ENCODE peak calls at places on chromosomes 13 and 19, in six cellular contexts. M is mesenteric fat pad; R is psoas muscle; Z is stimulated activated CD4-positive, alpha-beta T cell treated with anti-CD3 and anti-CD28 coated beads, Interleukin-4, amount 100 ng/mL, for 24 hours; Y is amniotic stem cell; I is T-helper 22 cell. N is an unnamed sample.

GRCh38 chr19:8224394-8225145 is 15.4 kb downstream of the CERS4 start:
- DNase-seq in M (no peak), R (peak; percentile 80), Y (no peak), I (no peak), Z (no peak), N (no peak)

GRCh38 chr13:45016792-45017425 is 27.6 kb downstream of the GPALPP1 start:
- DNase-seq in R (no peak), Y (no peak), Z (no peak), M (no peak), I (no peak), N (no peak)

GRCh38 chr13:111909971-111910671 is 156.8 kb upstream of the SOX1 start:
- DNase-seq in R (no peak), M (peak; percentile 75), Z (no peak), I (no peak), Y (no peak), N (no peak)

GRCh38 chr13:104357174-104357573 is 1291.0 kb upstream of the SLC10A2 start:
- DNase-seq in Z (no peak), R (no peak), Y (no peak), M (no peak), I (no peak), N (peak; percentile 10)

GRCh38 chr13:28889317-28889716 is 69.2 kb downstream of the MTUS2 start:
- DNase-seq in Z (no peak), R (no peak), I (no peak), M (no peak), Y (no peak), N (no peak)

GRCh38 chr19:56725829-56726424 is 54.4 kb upstream of the ZNF835 start:
- DNase-seq in Z (no peak), M (no peak), Y (no peak), I (no peak), R (no peak), N (peak; percentile 23)

GRCh38 chr13:59038824-59039223 is 1124.9 kb downstream of the DIAPH3 start:
- DNase-seq in Z (no peak), I (no peak), M (no peak), Y (no peak), R (no peak), N (no peak)

GRCh38 chr19:4229179-4229931 is at the start of gene EBI3:
- DNase-seq in Y (no peak), Z (peak; percentile 61), R (no peak), I (no peak), M (no peak), N (no peak)

GRCh38 chr19:18460313-18460712 is 22.4 kb upstream of the ISYNA1 start:
- DNase-seq in Y (no peak), M (peak; percentile 94), Z (no peak), I (no peak), R (peak; percentile 89), N (no peak)

GRCh38 chr13:89955773-89956172 is 1391.7 kb upstream of the MIR17HG start:
- DNase-seq in Y (no peak), M (no peak), R (no peak), I (no peak), Z (no peak), N (no peak)

GRCh38 chr19:46766569-46767317 is 20.5 kb upstream of the STRN4 start:
- DNase-seq in Y (no peak), M (no peak), R (no peak), I (peak; percentile 32), Z (peak; percentile 73), N (peak; percentile 74)

GRCh38 chr13:39590466-39591036 is 12.4 kb downstream of the LHFPL6 start:
- DNase-seq in I (no peak), R (no peak), M (no peak), Y (no peak), Z (no peak), N (no peak)

GRCh38 chr13:102203718-102204117 is 198.1 kb downstream of the FGF14 start:
- DNase-seq in Z (no peak), I (no peak), M (no peak), R (no peak), Y (no peak), N (peak; percentile 37)

GRCh38 chr19:55340784-55341147 is 1.1 kb downstream of the KMT5C start:
- DNase-seq in Z (no peak), I (no peak), R (no peak), M (no peak), Y (no peak), N (peak; percentile 72)

GRCh38 chr19:27738569-27739193 is 1474.3 kb downstream of the UQCRFS1 start:
- DNase-seq in Z (no peak), Y (no peak), R (no peak), I (no peak), M (peak; percentile 55), N (no peak)

GRCh38 chr19:45331411-45331810 is 8.7 kb upstream of the CKM start:
- DNase-seq in R (no peak), M (no peak), Z (no peak), Y (no peak), I (no peak), N (no peak)

GRCh38 chr13:74221752-74222151 is 87.5 kb upstream of the KLF12 start:
- DNase-seq in M (no peak), Z (no peak), R (no peak), I (no peak), Y (no peak), N (no peak)

GRCh38 chr19:2032296-2032941 is 16.9 kb upstream of the BTBD2 start:
- DNase-seq in M (peak; percentile 98), R (peak; percentile 99), Y (peak; percentile 72), I (no peak), Z (peak; percentile 37), N (peak; percentile 91)

GRCh38 chr13:20118268-20119140 is 42.3 kb downstream of the GJA3 start:
- DNase-seq in M (no peak), R (peak; percentile 64), I (peak; percentile 35), Y (no peak), Z (peak; percentile 7), N (peak; percentile 71)

GRCh38 chr19:16660763-16661479 is at the start of gene TMEM38A:
- DNase-seq in Z (peak; percentile 30), M (no peak), R (peak; percentile 86), Y (no peak), I (peak; percentile 31), N (peak; percentile 84)

GRCh38 chr13:74452176-74452575 is 318.0 kb upstream of the KLF12 start:
- DNase-seq in M (no peak), R (no peak), Z (no peak), I (no peak), Y (no peak), N (no peak)

GRCh38 chr13:77406644-77407440 is 79.9 kb upstream of the MYCBP2 start:
- DNase-seq in M (no peak), I (no peak), Y (no peak), R (no peak), Z (no peak), N (no peak)

GRCh38 chr13:29081036-29081435 is 260.9 kb downstream of the MTUS2 start:
- DNase-seq in R (no peak), Y (no peak), I (peak; percentile 1), M (no peak), Z (no peak), N (no peak)

GRCh38 chr19:33604651-33605050 is 17.1 kb upstream of the CHST8 start:
- DNase-seq in I (no peak), Y (no peak), Z (no peak), M (no peak), R (no peak), N (no peak)

GRCh38 chr19:41990028-41990427 is 4.0 kb downstream of the ATP1A3 start:
- DNase-seq in M (no peak), Y (no peak), Z (no peak), I (no peak), R (no peak), N (no peak)

GRCh38 chr19:11378319-11379189 is 4.1 kb downstream of the SWSAP1 start:
- DNase-seq in I (no peak), R (no peak), Y (peak; percentile 49), Z (peak; percentile 22), M (no peak), N (peak; percentile 72)

GRCh38 chr19:32674153-32674958 is 624 bp downstream of the ANKRD27 start:
- DNase-seq in Z (no peak), I (no peak), R (no peak), Y (no peak), M (no peak), N (peak; percentile 55)

GRCh38 chr19:6470173-6470572 is 6.1 kb downstream of the CRB3 start:
- DNase-seq in R (no peak), Y (no peak), M (no peak), I (no peak), Z (no peak), N (no peak)

GRCh38 chr19:29487432-29487831 is 38.4 kb upstream of the VSTM2B start:
- DNase-seq in I (no peak), Y (no peak), R (no peak), M (peak; percentile 74), Z (no peak), N (no peak)

GRCh38 chr13:113647351-113648217 is 10.4 kb downstream of the ATP4B start:
- DNase-seq in R (peak; percentile 91), Z (no peak), I (no peak), Y (no peak), M (peak; percentile 94), N (peak; percentile 85)

GRCh38 chr13:45831851-45832250 is 19.7 kb downstream of the SIAH3 start:
- DNase-seq in Y (no peak), I (no peak), Z (no peak), R (no peak), M (no peak), N (no peak)